ENCODE peak calls at places on chromosomes 7 and 10, in four cellular contexts. W is GM12891, L is K562, K is H1. T is an unnamed sample.

GRCh38 chr7:130904031-130904757 is 170.2 kb upstream of the KLF14 start:
- DNase-seq in K (no peak), W (no peak), L (peak; percentile 42), T (no peak)

GRCh38 chr10:111475720-111476119 is 398.9 kb downstream of the ADRA2A start:
- DNase-seq in K (no peak), W (no peak), L (no peak), T (no peak)

GRCh38 chr10:7092603-7093002 is 318.2 kb downstream of the SFMBT2 start:
- DNase-seq in L (no peak), K (no peak), W (no peak), T (no peak)

GRCh38 chr7:26187380-26188290 is 12.9 kb downstream of the HNRNPA2B1 start:
- DNase-seq in L (no peak), W (no peak), K (no peak), T (no peak)

GRCh38 chr10:111089293-111089692 is 12.5 kb downstream of the ADRA2A start:
- DNase-seq in K (no peak), L (no peak), W (no peak), T (no peak)

GRCh38 chr10:62816179-62817119 is at the start of gene EGR2:
- DNase-seq in W (peak; percentile 85), K (peak; percentile 89), L (peak; percentile 83), T (peak; percentile 84)

GRCh38 chr10:84706875-84707274 is 378.5 kb downstream of the CCSER2 start:
- DNase-seq in L (no peak), K (no peak), W (no peak), T (no peak)

GRCh38 chr7:85185355-85186082 is 1.3 kb downstream of the SEMA3D start:
- DNase-seq in K (peak; percentile 71), W (no peak), L (no peak), T (no peak)

GRCh38 chr10:5317547-5318107 is 47.1 kb upstream of the UCN3 start:
- DNase-seq in K (no peak), W (no peak), L (peak; percentile 41), T (no peak)

GRCh38 chr7:21572331-21572730 is 29.5 kb downstream of the DNAH11 start:
- DNase-seq in K (no peak), L (no peak), W (no peak), T (no peak)

GRCh38 chr7:27106181-27106905 is 3.9 kb upstream of the HOXA2 start:
- DNase-seq in W (no peak), L (no peak), K (peak; percentile 68), T (no peak)

GRCh38 chr7:5766321-5766761 is 15.1 kb downstream of the RNF216 start:
- DNase-seq in W (no peak), L (no peak), K (no peak), T (no peak)

GRCh38 chr10:22648547-22648961 is 65.8 kb downstream of the PIP4K2A start:
- DNase-seq in K (no peak), W (no peak), L (no peak), T (no peak)

GRCh38 chr10:80443531-80443974 is 10.6 kb upstream of the TSPAN14 start:
- DNase-seq in L (peak; percentile 43), K (no peak), W (no peak), T (no peak)

GRCh38 chr10:30207485-30208052 is 141.5 kb downstream of the MTPAP start:
- DNase-seq in W (no peak), K (no peak), L (no peak), T (no peak)

DNA sequence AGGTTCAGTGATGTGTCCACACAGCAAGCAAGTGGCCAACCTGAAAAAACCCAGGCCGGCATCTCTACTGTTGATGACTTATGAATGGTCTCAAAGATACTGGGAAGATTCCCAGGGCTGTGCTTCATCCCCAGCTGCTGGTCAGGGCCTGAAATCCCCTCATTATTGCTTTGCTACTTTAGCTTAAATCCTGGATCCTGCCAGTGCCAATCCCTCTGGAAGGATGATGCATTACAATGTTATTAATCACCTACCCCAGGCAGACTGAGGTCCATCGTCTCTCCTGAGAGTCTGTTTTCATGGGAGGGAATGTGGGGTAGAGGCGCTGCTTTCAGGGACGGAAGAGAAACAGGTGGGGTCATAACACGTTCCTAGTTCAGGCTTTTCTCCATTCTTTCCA is 371.6 kb downstream of the RPS24 start:
- DNase-seq in K (no peak), L (no peak), W (no peak), T (no peak)
- TF ChIP-seq TAF1 in K (no peak), L (no peak), W (no peak), T (no peak)

GRCh38 chr10:120917521-120918250 is 66.5 kb downstream of the WDR11 start:
- DNase-seq in W (no peak), K (no peak), L (no peak), T (no peak)
- TF ChIP-seq TAF1 in W (no peak), K (no peak), L (no peak), T (no peak)

DNA sequence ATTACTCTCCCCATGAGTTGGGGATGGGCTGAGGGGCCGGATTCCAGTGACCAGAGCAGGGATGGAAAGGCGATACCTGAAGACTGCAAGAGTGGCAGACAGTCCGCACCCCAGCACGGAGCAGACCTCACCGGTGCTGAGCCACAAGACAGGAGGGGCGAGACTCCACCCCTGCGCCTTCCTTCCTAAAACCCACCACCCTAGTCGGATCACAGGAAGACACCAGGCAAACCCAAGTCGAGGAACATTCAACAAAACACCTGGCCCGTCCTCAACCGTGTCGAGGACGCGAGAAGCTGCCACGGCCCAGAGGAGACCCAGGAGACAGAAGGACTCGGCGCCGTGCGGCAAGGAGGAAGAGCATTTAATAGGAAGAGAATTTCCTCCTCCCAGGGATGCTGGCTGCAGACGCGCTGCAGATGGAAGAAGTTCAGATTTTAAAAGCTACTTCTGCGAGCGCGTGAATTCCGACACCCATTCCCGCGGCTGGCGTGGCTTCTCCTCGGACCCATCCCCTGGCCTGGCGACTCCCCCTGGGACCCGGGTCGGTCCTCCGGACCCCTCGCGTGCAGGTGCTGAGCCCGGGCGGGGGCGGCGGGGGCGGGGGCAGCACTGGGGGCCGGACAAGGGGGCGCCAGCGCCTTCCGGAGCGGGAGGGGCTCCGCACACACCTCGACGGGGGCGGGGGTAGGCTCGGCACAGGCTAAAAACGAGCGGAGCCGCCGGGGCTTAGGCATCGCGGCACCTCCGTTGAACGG is 573 bp upstream of the UTF1 start:
- DNase-seq in L (no peak), W (no peak), K (no peak), T (no peak)
- TF ChIP-seq TAF1 in L (no peak), W (no peak), K (no peak), T (no peak)

GRCh38 chr10:33385016-33385415 is 50.5 kb upstream of the NRP1 start:
- DNase-seq in L (no peak), K (no peak), W (no peak), T (no peak)

GRCh38 chr10:33377658-33378025 is 43.2 kb upstream of the NRP1 start:
- DNase-seq in W (no peak), L (no peak), K (no peak), T (no peak)

GRCh38 chr10:33385686-33386085 is 51.2 kb upstream of the NRP1 start:
- DNase-seq in W (no peak), K (no peak), L (no peak), T (no peak)

GRCh38 chr10:33381391-33381790 is 46.9 kb upstream of the NRP1 start:
- DNase-seq in L (no peak), K (no peak), W (no peak), T (no peak)

DNA sequence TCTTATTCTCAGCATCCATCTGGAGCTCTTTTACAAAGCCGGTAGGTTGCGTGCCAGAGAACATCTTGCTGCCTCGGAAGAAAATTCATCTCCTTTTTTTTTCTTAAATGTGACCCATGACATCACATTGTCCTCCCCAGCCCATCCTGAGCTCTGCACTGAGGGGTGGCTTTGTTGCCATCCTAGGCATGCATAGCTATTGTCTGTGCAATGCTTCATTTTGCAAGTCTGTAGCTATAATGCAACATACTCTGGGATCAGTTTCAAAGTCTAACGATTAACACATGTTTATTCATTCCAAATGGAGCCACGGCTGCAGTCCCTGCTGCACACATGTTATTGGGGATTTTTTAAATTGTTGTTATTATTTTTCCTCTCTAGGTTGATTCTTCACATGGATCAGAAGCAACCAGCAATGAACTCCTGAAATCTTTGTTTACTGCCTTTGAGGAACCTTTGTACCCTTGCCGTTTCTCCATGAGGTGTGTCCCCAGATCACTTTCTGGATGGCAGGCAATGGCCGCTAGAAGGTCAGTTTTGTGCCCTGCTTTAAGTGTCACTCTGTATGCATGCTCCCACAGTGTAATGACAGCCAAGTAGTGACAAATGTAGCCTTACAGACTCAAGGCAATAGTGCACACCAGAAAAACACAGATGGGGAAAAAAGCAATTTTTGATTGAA is 47.6 kb upstream of the NRP1 start:
- DNase-seq in K (no peak), L (no peak), W (no peak), T (no peak)
- TF ChIP-seq TAF1 in K (no peak), L (no peak), W (no peak), T (no peak)